ENCODE peak calls at places on chromosomes 4 and X, in four cellular contexts. S, P, V and I are unnamed samples.

GRCh38 chr4:180099962-180100361 is 2143.2 kb upstream of the TENM3 start:
- DNase-seq in S (no peak), P (no peak), V (peak; percentile 6), I (no peak)

GRCh38 chrX:24054182-24055042 is at the start of gene EIF2S3:
- DNase-seq in V (peak; percentile 96), P (peak; percentile 95), S (peak; percentile 80), I (peak; percentile 98)

GRCh38 chrX:2404816-2405215 is 96.0 kb downstream of the DHRSX start:
- DNase-seq in S (no peak), V (no peak), P (no peak), I (no peak)

GRCh38 chr4:82864336-82865001 is 26.5 kb downstream of the SEC31A start:
- DNase-seq in S (no peak), V (no peak), P (no peak), I (no peak)

GRCh38 chr4:84578540-84579409 is 4.2 kb upstream of the CDS1 start:
- DNase-seq in V (peak; percentile 49), S (no peak), P (no peak), I (peak; percentile 58)

GRCh38 chrX:70087857-70088256 is 25.6 kb downstream of the OTUD6A start:
- DNase-seq in S (no peak), P (no peak), V (peak; percentile 17), I (peak; percentile 40)

GRCh38 chr4:108828620-108829019 is 65.8 kb upstream of the ETNPPL start:
- DNase-seq in V (no peak), S (no peak), P (no peak), I (no peak)

GRCh38 chr4:157741642-157742041 is 431.2 kb downstream of the GASK1B start:
- DNase-seq in S (no peak), V (no peak), P (no peak), I (no peak)

GRCh38 chr4:955161-955921 is 18.0 kb downstream of the DGKQ start:
- DNase-seq in S (no peak), P (no peak), V (no peak), I (no peak)

GRCh38 chrX:150482537-150483217 is 85.7 kb upstream of the MTM1 start:
- DNase-seq in P (no peak), V (peak; percentile 85), S (no peak), I (peak; percentile 85)

GRCh38 chrX:3577551-3577950 is 135.9 kb downstream of the PRKX start:
- DNase-seq in V (no peak), P (no peak), S (no peak), I (no peak)

GRCh38 chr4:117479673-117480072 is 394.3 kb upstream of the TRAM1L1 start:
- DNase-seq in V (no peak), S (no peak), P (no peak), I (peak; percentile 20)

GRCh38 chr4:138398297-138398696 is 156.1 kb upstream of the SLC7A11 start:
- DNase-seq in V (no peak), S (peak; percentile 30), P (peak; percentile 41), I (no peak)

GRCh38 chr4:41360214-41360910 is 103.6 kb downstream of the UCHL1 start:
- DNase-seq in P (peak; percentile 55), S (peak; percentile 74), V (peak; percentile 80), I (peak; percentile 20)

GRCh38 chrX:69024931-69025330 is 140.3 kb downstream of the PJA1 start:
- DNase-seq in P (peak; percentile 59), V (peak; percentile 41), S (no peak), I (peak; percentile 59)

GRCh38 chr4:100985576-100985975 is 361.8 kb downstream of the PPP3CA start:
- DNase-seq in V (no peak), S (no peak), P (no peak), I (no peak)

GRCh38 chr4:179307297-179308136 is 1865.3 kb upstream of the AGA start:
- DNase-seq in V (peak; percentile 50), P (peak; percentile 65), S (peak; percentile 33), I (peak; percentile 23)

GRCh38 chr4:55125087-55125721 is at the start of gene KDR:
- DNase-seq in V (peak; percentile 46), P (peak; percentile 85), S (peak; percentile 65), I (no peak)

GRCh38 chr4:93670434-93670833 is 158.1 kb upstream of the ATOH1 start:
- DNase-seq in S (no peak), P (no peak), V (no peak), I (no peak)

GRCh38 chrX:46961574-46962279 is 49.5 kb downstream of the JADE3 start:
- DNase-seq in V (no peak), S (no peak), P (no peak), I (no peak)

GRCh38 chr4:120466429-120466828 is 399.8 kb upstream of the MAD2L1 start:
- DNase-seq in V (no peak), P (peak; percentile 65), S (peak; percentile 57), I (no peak)

GRCh38 chr4:146846882-146847281 is 98.8 kb downstream of the TTC29 start:
- DNase-seq in V (no peak), S (no peak), P (no peak), I (no peak)

GRCh38 chr4:86586160-86586572 is 7.9 kb upstream of the PTPN13 start:
- DNase-seq in P (no peak), V (no peak), S (no peak), I (no peak)

GRCh38 chrX:57528670-57529255 is 63.0 kb upstream of the ZXDB start:
- DNase-seq in V (no peak), S (no peak), P (peak; percentile 38), I (peak; percentile 1)

GRCh38 chr4:104532677-104533076 is 38.0 kb upstream of the CXXC4 start:
- DNase-seq in P (no peak), V (no peak), S (no peak), I (no peak)

GRCh38 chr4:38415682-38416081 is 248.3 kb upstream of the KLF3 start:
- DNase-seq in P (no peak), S (no peak), V (no peak), I (no peak)

GRCh38 chrX:123217077-123217476 is 33.0 kb downstream of the GRIA3 start:
- DNase-seq in V (peak; percentile 37), P (no peak), S (no peak), I (no peak)

GRCh38 chrX:33171071-33171470 is 40.3 kb downstream of the DMD start:
- DNase-seq in P (no peak), S (no peak), V (no peak), I (no peak)

GRCh38 chr4:71772592-71772991 is 11.3 kb downstream of the GC start:
- DNase-seq in P (no peak), V (no peak), S (no peak), I (no peak)

GRCh38 chrX:119602701-119603255 is 3.4 kb downstream of the NKRF start:
- DNase-seq in S (no peak), V (no peak), P (no peak), I (no peak)

GRCh38 chr4:139392797-139393196 is 61.1 kb upstream of the RAB33B start:
- DNase-seq in P (no peak), S (no peak), V (no peak), I (peak; percentile 56)

GRCh38 chrX:46967547-46967946 is 55.3 kb downstream of the JADE3 start:
- DNase-seq in S (no peak), P (no peak), V (no peak), I (no peak)

GRCh38 chr4:60805500-60806313 is 394.4 kb upstream of the ADGRL3 start:
- DNase-seq in V (peak; percentile 44), S (peak; percentile 21), P (no peak), I (peak; percentile 31)

GRCh38 chrX:135688137-135688536 is 25.3 kb upstream of the CT45A1 start:
- DNase-seq in S (no peak), V (no peak), P (peak; percentile 43), I (no peak)

GRCh38 chr4:168908093-168908492 is 102.0 kb downstream of the CBR4 start:
- DNase-seq in S (no peak), P (no peak), V (peak; percentile 54), I (peak; percentile 69)

GRCh38 chr4:139266583-139267257 is 13.3 kb downstream of the MGARP start:
- DNase-seq in P (peak; percentile 46), V (peak; percentile 84), S (no peak), I (peak; percentile 86)

GRCh38 chrX:147958316-147958715 is 22.8 kb upstream of the FMR1NB start:
- DNase-seq in V (no peak), P (no peak), S (no peak), I (peak; percentile 57)

GRCh38 chr4:185127021-185127925 is 15.8 kb upstream of the SLC25A4 start:
- DNase-seq in P (peak; percentile 64), V (peak; percentile 27), S (no peak), I (no peak)
- H4K8ac ChIP-seq in P (no peak overlapping the region), V (peak overlapping the region; percentile 39), S (peak overlapping the region; percentile 10), I (no peak overlapping the region)

GRCh38 chrX:102654696-102655095 is 3.4 kb downstream of the GPRASP1 start:
- DNase-seq in P (no peak), S (no peak), V (no peak), I (no peak)

GRCh38 chrX:102651242-102651967 is at the start of gene GPRASP1:
- DNase-seq in S (peak; percentile 50), P (peak; percentile 61), V (peak; percentile 45), I (peak; percentile 27)

GRCh38 chrX:102650903-102651241 is 411 bp upstream of the GPRASP1 start:
- DNase-seq in S (no peak), P (no peak), V (no peak), I (no peak)

GRCh38 chrX:102651968-102652744 is 873 bp downstream of the GPRASP1 start:
- DNase-seq in V (peak; percentile 62), P (no peak), S (no peak), I (peak; percentile 29)
- H3K4me2 ChIP-seq in V (peak overlapping the region; percentile 87), P (peak overlapping the region; percentile 86), S (peak overlapping the region; percentile 66), I (peak overlapping the region; percentile 93)

GRCh38 chrX:9873360-9873759 is 87.1 kb downstream of the SHROOM2 start:
- DNase-seq in P (no peak), S (no peak), V (no peak), I (no peak)
- H3K14ac ChIP-seq in P (no peak overlapping the region), S (no peak overlapping the region), V (no peak overlapping the region), I (no peak overlapping the region)

GRCh38 chr4:127959794-127960193 is 5.2 kb downstream of the MFSD8 start:
- DNase-seq in P (no peak), V (no peak), S (no peak), I (peak; percentile 6)

GRCh38 chr4:127967141-127967775 is 2.1 kb downstream of the ABHD18 start:
- DNase-seq in S (no peak), P (no peak), V (peak; percentile 47), I (peak; percentile 66)

GRCh38 chr4:127965062-127965802 is at the start of the genes ABHD18 and MFSD8:
- DNase-seq in P (peak; percentile 100), V (peak; percentile 98), S (peak; percentile 97), I (peak; percentile 99)

GRCh38 chr4:127968565-127968964 is 3.4 kb downstream of the ABHD18 start:
- DNase-seq in S (no peak), V (no peak), P (no peak), I (no peak)

DNA sequence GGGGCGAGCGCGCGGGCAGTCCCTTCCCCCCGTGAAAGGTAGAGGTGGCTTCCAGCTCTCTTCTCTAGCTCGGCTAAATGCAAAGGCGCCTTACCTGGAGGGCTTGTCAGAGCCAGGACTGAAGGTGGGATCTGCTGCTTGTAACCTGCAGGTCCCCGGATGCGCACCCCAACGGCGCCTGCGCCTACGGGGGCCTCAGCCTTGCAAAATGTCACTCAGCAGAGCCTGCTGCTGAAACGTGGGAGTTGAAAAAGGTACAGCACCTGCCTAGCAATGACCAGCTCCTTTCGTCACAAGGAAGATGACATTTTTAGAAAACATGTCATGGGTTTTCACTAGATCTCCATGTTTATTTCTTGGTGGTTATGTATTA is 583 bp downstream of the ABHD18 start:
- DNase-seq in V (peak; percentile 40), P (peak; percentile 75), S (no peak), I (peak; percentile 20)
- H4K8ac ChIP-seq in V (peak overlapping the region; percentile 33), P (no peak overlapping the region), S (no peak overlapping the region), I (peak overlapping the region; percentile 59)

GRCh38 chr4:159764343-159764952 is 661.6 kb downstream of the RAPGEF2 start:
- DNase-seq in P (no peak), V (peak; percentile 63), S (peak; percentile 69), I (no peak)
- H3K4me2 ChIP-seq in P (no peak overlapping the region), V (no peak overlapping the region), S (no peak overlapping the region), I (no peak overlapping the region)